ENCODE peak calls at places on chromosomes 3 and 15, in six cellular contexts. A, W, M, U, Z and L are unnamed samples.

GRCh38 chr15:37638139-37638538 is 296.3 kb upstream of the TMCO5A start:
- DNase-seq in A (no peak), W (no peak), M (no peak), U (no peak), Z (no peak), L (no peak)

GRCh38 chr3:195887670-195888069 is 20.7 kb downstream of the TNK2 start:
- DNase-seq in A (no peak), W (no peak), M (no peak), U (no peak), Z (no peak), L (no peak)

GRCh38 chr3:195196266-195196665 is 74.7 kb downstream of the XXYLT1 start:
- DNase-seq in A (no peak), W (peak; percentile 61), M (no peak), U (no peak), Z (peak; percentile 78), L (no peak)

GRCh38 chr3:170977911-170978310 is 48.6 kb downstream of the SLC2A2 start:
- DNase-seq in A (no peak), W (peak; percentile 23), M (no peak), U (no peak), Z (no peak), L (no peak)

GRCh38 chr3:141955163-141955562 is 78.7 kb downstream of the ATP1B3 start:
- DNase-seq in A (no peak), W (peak; percentile 37), M (peak; percentile 52), U (no peak), Z (peak; percentile 57), L (no peak)

GRCh38 chr3:88150371-88150770 is 612 bp downstream of the C3orf38 start:
- DNase-seq in A (no peak), W (no peak), M (no peak), U (no peak), Z (no peak), L (no peak)

GRCh38 chr3:127645371-127646015 is 16.5 kb downstream of the PODXL2 start:
- DNase-seq in A (no peak), W (no peak), M (no peak), U (no peak), Z (no peak), L (no peak)

GRCh38 chr3:176739169-176739568 is 458.1 kb downstream of the TBL1XR1 start:
- DNase-seq in A (no peak), W (peak; percentile 46), M (no peak), U (peak; percentile 11), Z (peak; percentile 39), L (no peak)

GRCh38 chr3:13785853-13786455 is 93.9 kb downstream of the WNT7A start:
- DNase-seq in A (no peak), W (no peak), M (peak; percentile 51), U (no peak), Z (no peak), L (no peak)

GRCh38 chr3:60594025-60594424 is 657.2 kb downstream of the FHIT start:
- DNase-seq in A (no peak), W (peak; percentile 45), M (no peak), U (no peak), Z (peak; percentile 55), L (no peak)

GRCh38 chr3:37453393-37454391 is 279.3 kb upstream of the LRRFIP2 start:
- DNase-seq in A (peak; percentile 58), W (no peak), M (peak; percentile 40), U (peak; percentile 79), Z (peak; percentile 33), L (no peak)

GRCh38 chr3:190581041-190581501 is 67.2 kb downstream of the IL1RAP start:
- DNase-seq in A (no peak), W (peak; percentile 24), M (no peak), U (peak; percentile 43), Z (peak; percentile 40), L (no peak)

GRCh38 chr3:35679409-35680080 is 40.2 kb downstream of the ARPP21 start:
- DNase-seq in A (no peak), W (no peak), M (no peak), U (no peak), Z (no peak), L (no peak)

GRCh38 chr3:2166552-2166951 is 67.9 kb downstream of the CNTN4 start:
- DNase-seq in A (no peak), W (no peak), M (no peak), U (peak; percentile 47), Z (peak; percentile 35), L (no peak)

GRCh38 chr3:124401841-124402240 is 328.4 kb upstream of the UMPS start:
- DNase-seq in A (no peak), W (peak; percentile 77), M (no peak), U (peak; percentile 87), Z (peak; percentile 61), L (no peak)

GRCh38 chr3:71070497-71071465 is 512.7 kb downstream of the FOXP1 start:
- DNase-seq in A (no peak), W (no peak), M (no peak), U (no peak), Z (peak; percentile 62), L (no peak)

GRCh38 chr3:157064402-157064801 is 95.5 kb downstream of the CCNL1 start:
- DNase-seq in A (no peak), W (no peak), M (no peak), U (peak; percentile 18), Z (no peak), L (no peak)

GRCh38 chr15:35751421-35752133 is 205.6 kb upstream of the DPH6 start:
- DNase-seq in A (peak; percentile 87), W (peak; percentile 78), M (peak; percentile 78), U (peak; percentile 87), Z (peak; percentile 68), L (peak; percentile 77)

GRCh38 chr3:141103067-141103466 is 51.9 kb downstream of the SPSB4 start:
- DNase-seq in A (no peak), W (no peak), M (no peak), U (peak; percentile 69), Z (no peak), L (no peak)

GRCh38 chr3:56988874-56989433 is 71.5 kb upstream of the SPATA12 start:
- DNase-seq in A (peak; percentile 88), W (peak; percentile 71), M (peak; percentile 83), U (peak; percentile 81), Z (peak; percentile 78), L (peak; percentile 75)

GRCh38 chr3:58013973-58014649 is 5.9 kb downstream of the FLNB start:
- DNase-seq in A (no peak), W (peak; percentile 90), M (no peak), U (peak; percentile 77), Z (peak; percentile 71), L (no peak)

GRCh38 chr15:58052334-58052733 is 13.2 kb downstream of the ALDH1A2 start:
- DNase-seq in A (no peak), W (no peak), M (no peak), U (no peak), Z (no peak), L (no peak)

GRCh38 chr3:33645060-33645841 is 72.8 kb downstream of the CLASP2 start:
- DNase-seq in A (no peak), W (peak; percentile 6), M (no peak), U (peak; percentile 75), Z (peak; percentile 45), L (no peak)

GRCh38 chr3:153173758-153174516 is 11.9 kb downstream of the RAP2B start:
- DNase-seq in A (no peak), W (peak; percentile 75), M (no peak), U (peak; percentile 81), Z (peak; percentile 44), L (peak; percentile 45)

GRCh38 chr15:26628879-26629529 is 143.9 kb downstream of the GABRB3 start:
- DNase-seq in A (peak; percentile 86), W (peak; percentile 2), M (no peak), U (peak; percentile 77), Z (peak; percentile 39), L (peak; percentile 95)

GRCh38 chr3:154862265-154862664 is 217.9 kb upstream of the MME start:
- DNase-seq in A (no peak), W (peak; percentile 70), M (no peak), U (peak; percentile 14), Z (peak; percentile 11), L (no peak)

GRCh38 chr3:3665961-3666640 is 133.1 kb upstream of the LRRN1 start:
- DNase-seq in A (no peak), W (no peak), M (no peak), U (no peak), Z (no peak), L (no peak)

GRCh38 chr15:70267306-70267705 is 169.6 kb upstream of the TLE3 start:
- DNase-seq in A (no peak), W (no peak), M (no peak), U (no peak), Z (no peak), L (no peak)
- H3K9ac ChIP-seq in A (no peak overlapping the region), W (no peak overlapping the region), M (no peak overlapping the region), U (no peak overlapping the region), Z (no peak overlapping the region), L (no peak overlapping the region)

GRCh38 chr3:143472731-143473523 is 353.4 kb downstream of the CHST2 start:
- DNase-seq in A (no peak), W (no peak), M (no peak), U (no peak), Z (no peak), L (no peak)

GRCh38 chr3:143464850-143465249 is 345.3 kb downstream of the CHST2 start:
- DNase-seq in A (no peak), W (peak; percentile 14), M (no peak), U (no peak), Z (no peak), L (no peak)

GRCh38 chr3:143465638-143466037 is 346.1 kb downstream of the CHST2 start:
- DNase-seq in A (no peak), W (no peak), M (no peak), U (no peak), Z (no peak), L (no peak)

GRCh38 chr3:143471705-143472104 is 352.1 kb downstream of the CHST2 start:
- DNase-seq in A (no peak), W (no peak), M (no peak), U (no peak), Z (no peak), L (no peak)

GRCh38 chr3:143469159-143469558 is 349.6 kb downstream of the CHST2 start:
- DNase-seq in A (no peak), W (no peak), M (no peak), U (no peak), Z (no peak), L (no peak)
- H2BK15ac ChIP-seq in A (no peak overlapping the region), W (no peak overlapping the region), M (no peak overlapping the region), U (no peak overlapping the region), Z (no peak overlapping the region), L (no peak overlapping the region)

GRCh38 chr3:38562467-38562925 is 66.4 kb downstream of the EXOG start:
- DNase-seq in A (no peak), W (no peak), M (no peak), U (no peak), Z (no peak), L (no peak)
- H3K9ac ChIP-seq in A (no peak overlapping the region), W (no peak overlapping the region), M (no peak overlapping the region), U (no peak overlapping the region), Z (no peak overlapping the region), L (no peak overlapping the region)

GRCh38 chr15:59521443-59521842 is 83.5 kb downstream of the FAM81A start:
- DNase-seq in A (no peak), W (no peak), M (no peak), U (no peak), Z (no peak), L (no peak)
- H2BK15ac ChIP-seq in A (no peak overlapping the region), W (no peak overlapping the region), M (no peak overlapping the region), U (no peak overlapping the region), Z (no peak overlapping the region), L (no peak overlapping the region)